ENCODE peak calls at places on chromosome 10, in nine cellular contexts. P is thyroid gland, S is vagina, F is GM23338, K is lower lobe of right lung, C is Peyer's patch, O is kidney epithelial cell, W is bronchial epithelial cell, B is mammary epithelial cell. T is an unnamed sample.

GRCh38 chr10:95295031-95295755 is 4.4 kb upstream of the PDLIM1 start:
- DNase-seq in B (peak), S (no peak), P (peak), O (peak), C (peak), F (peak), K (peak), W (peak), T (peak)

GRCh38 chr10:77421576-77421975 is 216.0 kb downstream of the KCNMA1 start:
- DNase-seq in C (no peak), K (no peak), O (no peak), F (no peak), P (no peak), W (no peak), S (no peak), B (no peak), T (no peak)

GRCh38 chr10:79295593-79295992 is 51.7 kb upstream of the PPIF start:
- DNase-seq in K (peak), B (peak), C (peak), P (no peak), O (no peak), S (no peak), F (no peak), W (no peak), T (no peak)

GRCh38 chr10:45443101-45444009 is 69.3 kb downstream of the ALOX5 start:
- DNase-seq in F (no peak), C (peak), P (no peak), W (no peak), K (no peak), B (no peak), S (peak), O (no peak), T (no peak)

GRCh38 chr10:115402690-115403089 is 309.5 kb downstream of the ATRNL1 start:
- DNase-seq in W (peak), S (no peak), K (no peak), O (no peak), P (no peak), C (no peak), F (no peak), B (peak), T (peak)

GRCh38 chr10:251982-252582 is 116.8 kb downstream of the ZMYND11 start:
- DNase-seq in F (no peak), C (no peak), P (no peak), B (no peak), W (no peak), K (no peak), O (no peak), S (no peak), T (no peak)

GRCh38 chr10:21180604-21181003 is 283.5 kb upstream of the NEBL start:
- DNase-seq in S (no peak), B (no peak), C (no peak), K (no peak), P (no peak), F (no peak), O (no peak), W (no peak), T (no peak)

GRCh38 chr10:101358706-101359300 is 4.8 kb downstream of the BTRC start:
- DNase-seq in B (no peak), O (no peak), F (no peak), W (peak), C (no peak), S (no peak), P (no peak), K (no peak), T (no peak)

GRCh38 chr10:109912335-109913282 is 10.7 kb downstream of the XPNPEP1 start:
- DNase-seq in C (peak), P (no peak), F (no peak), B (peak), W (peak), O (no peak), S (no peak), K (no peak), T (peak)

GRCh38 chr10:104349623-104350142 is 4.0 kb upstream of the CFAP58 start:
- DNase-seq in S (no peak), P (peak), B (peak), K (no peak), C (no peak), O (no peak), F (peak), W (peak), T (peak)

GRCh38 chr10:93199221-93199681 is 125.6 kb downstream of the CYP26A1 start:
- DNase-seq in O (peak), F (no peak), P (peak), K (peak), W (peak), S (no peak), C (peak), B (peak), T (peak)
- H3K4me3 ChIP-seq in O (peak), F (no peak), P (no peak), K (peak), W (no peak), S (peak), C (peak), B (no peak), T (peak)

GRCh38 chr10:124251317-124251716 is 157.9 kb upstream of the CHST15 start:
- DNase-seq in P (no peak), S (no peak), F (no peak), B (no peak), O (no peak), C (no peak), K (peak), W (no peak), T (no peak)

GRCh38 chr10:124252097-124252715 is 158.8 kb upstream of the CHST15 start:
- DNase-seq in P (no peak), O (no peak), B (no peak), F (no peak), W (no peak), C (no peak), K (no peak), S (no peak), T (no peak)

GRCh38 chr10:124249812-124250432 is 156.5 kb upstream of the CHST15 start:
- DNase-seq in B (no peak), K (peak), C (no peak), W (peak), S (no peak), F (peak), P (no peak), O (no peak), T (no peak)

GRCh38 chr10:124249196-124249595 is 155.8 kb upstream of the CHST15 start:
- DNase-seq in P (no peak), W (no peak), S (no peak), K (peak), B (no peak), O (no peak), C (no peak), F (no peak), T (no peak)

GRCh38 chr10:124250506-124250905 is 157.1 kb upstream of the CHST15 start:
- DNase-seq in S (no peak), W (peak), B (no peak), C (no peak), P (no peak), K (peak), F (no peak), O (no peak), T (no peak)
- TF ChIP-seq CTCF in S (no peak), W (no peak), B (no peak), C (no peak), P (no peak), K (no peak), F (no peak), O (no peak), T (no peak)

GRCh38 chr10:132705943-132706342 is 80.0 kb downstream of the NKX6-2 start:
- DNase-seq in B (no peak), W (no peak), C (no peak), S (no peak), O (no peak), P (no peak), K (no peak), F (no peak), T (no peak)
- H3K4me3 ChIP-seq in B (no peak), W (no peak), C (no peak), S (no peak), O (no peak), P (no peak), K (no peak), F (no peak), T (no peak)

GRCh38 chr10:49223205-49223604 is 35.0 kb upstream of the TMEM273 start:
- DNase-seq in W (no peak), K (no peak), P (no peak), S (no peak), C (no peak), B (no peak), O (no peak), F (no peak), T (no peak)
- TF ChIP-seq CTCF in W (no peak), K (no peak), P (no peak), S (no peak), C (no peak), B (no peak), O (no peak), F (no peak), T (no peak)

DNA sequence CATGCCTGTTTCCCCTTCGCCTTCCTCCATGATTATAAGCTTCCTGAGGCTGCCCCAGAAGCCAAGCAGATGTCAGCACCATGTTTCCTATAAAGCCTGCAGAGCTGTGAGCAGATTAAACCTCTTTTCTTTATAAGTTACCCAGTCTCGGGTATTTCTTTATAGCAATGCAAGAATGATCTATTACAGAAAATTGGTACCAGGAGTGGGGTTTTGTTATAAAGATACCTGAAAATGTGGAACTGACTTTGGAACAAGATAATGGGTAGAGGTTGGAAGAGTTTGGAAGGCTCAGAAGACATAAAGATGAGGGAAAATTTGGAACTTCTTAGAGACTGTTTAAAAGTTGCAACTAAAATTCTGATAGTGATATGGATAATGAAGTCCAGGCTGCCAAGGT is 4.8 kb upstream of the RSU1 start:
- DNase-seq in P (no peak), C (no peak), F (no peak), S (no peak), B (no peak), O (no peak), W (no peak), K (no peak), T (no peak)
- H3K4me3 ChIP-seq in P (no peak), C (no peak), F (no peak), S (no peak), B (no peak), O (no peak), W (no peak), K (no peak), T (no peak)

DNA sequence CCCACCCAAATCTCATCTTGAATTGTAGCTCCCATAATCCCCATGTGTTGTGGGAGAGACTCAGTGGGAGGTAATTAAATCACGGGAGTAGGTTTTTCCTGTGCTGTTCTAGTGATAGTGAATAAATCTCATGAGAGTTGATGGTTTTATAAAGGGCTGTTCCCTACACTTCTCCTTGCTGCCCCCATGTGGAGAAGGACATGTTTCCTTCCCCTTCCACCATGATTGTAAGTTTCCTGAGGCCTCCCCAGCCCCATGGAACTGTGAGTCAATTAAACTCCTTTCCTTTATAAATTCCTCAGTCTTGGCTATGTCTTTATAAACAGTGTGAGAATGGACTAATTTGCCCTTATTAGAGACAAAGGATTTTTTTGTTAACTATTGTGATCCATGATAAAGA is 48.5 kb upstream of the MKX start:
- DNase-seq in B (no peak), O (no peak), P (no peak), W (peak), F (peak), C (no peak), S (no peak), K (no peak), T (no peak)
- TF ChIP-seq CTCF in B (peak), O (peak), P (no peak), W (peak), F (peak), C (no peak), S (no peak), K (no peak), T (no peak)

GRCh38 chr10:35770817-35771355 is 128.8 kb upstream of the FZD8 start:
- DNase-seq in K (no peak), C (no peak), S (no peak), F (peak), B (no peak), O (no peak), W (no peak), P (no peak), T (no peak)

GRCh38 chr10:35768011-35768410 is 125.9 kb upstream of the FZD8 start:
- DNase-seq in C (no peak), P (no peak), O (no peak), K (no peak), S (no peak), F (no peak), B (no peak), W (no peak), T (no peak)

GRCh38 chr10:35768731-35769130 is 126.6 kb upstream of the FZD8 start:
- DNase-seq in O (no peak), P (no peak), W (no peak), S (no peak), B (no peak), C (no peak), K (no peak), F (no peak), T (no peak)

GRCh38 chr10:35765996-35766395 is 123.9 kb upstream of the FZD8 start:
- DNase-seq in P (no peak), O (no peak), F (no peak), B (no peak), K (no peak), C (no peak), W (no peak), S (no peak), T (no peak)

DNA sequence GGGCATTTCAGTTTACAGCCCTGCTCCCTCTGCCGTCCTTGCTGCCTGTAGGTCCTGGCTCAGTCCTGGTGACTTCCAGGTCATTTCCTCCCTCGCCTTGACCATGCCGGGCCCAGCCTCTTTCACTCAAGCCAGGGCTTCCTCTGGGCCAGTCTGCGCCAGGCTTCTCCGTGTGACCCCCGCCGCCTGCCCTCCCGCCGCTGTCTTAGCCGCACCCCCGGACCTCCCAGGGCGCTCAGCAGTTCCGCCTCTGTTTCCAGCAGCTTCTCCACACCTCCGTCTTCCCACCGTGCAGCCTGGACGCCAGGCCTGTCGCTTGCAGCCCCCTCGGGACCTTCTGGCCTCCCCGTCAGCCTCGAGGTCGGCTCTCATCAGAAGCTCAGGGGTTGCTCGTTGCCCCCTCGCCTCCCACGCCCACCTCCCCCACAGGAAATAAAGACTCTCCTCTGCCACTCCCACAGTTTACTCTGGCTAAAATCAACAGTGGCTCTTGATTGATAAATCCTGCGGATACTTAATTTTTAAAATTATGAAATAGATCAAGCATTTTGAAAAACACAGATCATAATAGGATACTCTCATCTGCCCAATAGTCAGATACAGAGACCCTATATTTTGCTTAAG is 123.1 kb upstream of the FZD8 start:
- DNase-seq in K (peak), S (no peak), W (no peak), C (no peak), P (peak), B (no peak), O (no peak), F (peak), T (no peak)
- H3K4me3 ChIP-seq in K (peak), S (no peak), W (peak), C (peak), P (no peak), B (no peak), O (no peak), F (peak), T (no peak)

DNA sequence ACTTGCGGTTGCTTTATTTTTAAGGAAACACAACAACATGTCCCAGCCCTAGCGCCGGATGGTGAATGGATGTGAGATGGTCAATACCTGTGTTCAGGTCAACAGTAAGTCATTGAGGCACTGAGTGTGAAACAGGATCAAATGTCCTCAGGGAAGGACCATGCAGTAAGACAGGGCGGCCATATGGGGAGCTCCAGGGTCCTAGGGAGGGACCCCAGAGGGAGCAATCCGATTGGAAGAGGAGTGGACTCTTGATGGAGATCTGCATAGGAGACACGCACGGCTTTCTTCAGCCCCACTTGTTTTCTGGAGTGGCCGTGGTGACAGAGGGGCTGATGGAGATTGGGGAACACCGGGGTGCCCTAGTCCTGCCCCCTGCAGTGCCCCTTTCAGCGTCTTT is 423.8 kb upstream of the MKI67 start:
- DNase-seq in B (no peak), O (no peak), S (no peak), W (no peak), F (no peak), C (no peak), K (no peak), P (no peak), T (no peak)
- TF ChIP-seq CTCF in B (no peak), O (no peak), S (no peak), W (no peak), F (no peak), C (no peak), K (no peak), P (no peak), T (no peak)